ENCODE peak calls at places on chromosomes 12 and 14, in eight cellular contexts. One of them, this sample, is unnamed.

GRCh38 chr14:75542585-75543091 is 20.4 kb downstream of the BATF start:
- DNase-seq in GM12891: peak; percentile 44
- DNase-seq in stomach: peak; percentile 67
- DNase-seq in prostate gland: peak; percentile 53
- DNase-seq in breast epithelium: peak; percentile 57
- DNase-seq in endothelial cell of umbilical vein: no peak
- DNase-seq in suprapubic skin: peak; percentile 88
- DNase-seq in GM23338: peak; percentile 18
- DNase-seq in this sample: peak; percentile 64

GRCh38 chr14:45249847-45250575 is 3.0 kb downstream of the MIS18BP1 start:
- DNase-seq in prostate gland: no peak
- DNase-seq in breast epithelium: no peak
- DNase-seq in GM12891: no peak
- DNase-seq in suprapubic skin: no peak
- DNase-seq in endothelial cell of umbilical vein: peak; percentile 75
- DNase-seq in GM23338: no peak
- DNase-seq in stomach: no peak
- DNase-seq in this sample: no peak

GRCh38 chr14:33052899-33053400 is 114.3 kb downstream of the NPAS3 start:
- DNase-seq in GM12891: no peak
- DNase-seq in GM23338: no peak
- DNase-seq in stomach: no peak
- DNase-seq in prostate gland: no peak
- DNase-seq in suprapubic skin: no peak
- DNase-seq in endothelial cell of umbilical vein: no peak
- DNase-seq in breast epithelium: no peak
- DNase-seq in this sample: no peak

GRCh38 chr14:56135001-56135400 is 16.8 kb downstream of the PELI2 start:
- DNase-seq in prostate gland: no peak
- DNase-seq in endothelial cell of umbilical vein: no peak
- DNase-seq in GM23338: no peak
- DNase-seq in suprapubic skin: no peak
- DNase-seq in GM12891: no peak
- DNase-seq in breast epithelium: no peak
- DNase-seq in stomach: peak; percentile 72
- DNase-seq in this sample: no peak

GRCh38 chr14:89290813-89291212 is 126.2 kb downstream of the FOXN3 start:
- DNase-seq in GM12891: no peak
- DNase-seq in prostate gland: no peak
- DNase-seq in GM23338: no peak
- DNase-seq in breast epithelium: no peak
- DNase-seq in stomach: no peak
- DNase-seq in suprapubic skin: no peak
- DNase-seq in endothelial cell of umbilical vein: no peak
- DNase-seq in this sample: no peak

GRCh38 chr12:10048531-10048930 is 18.0 kb downstream of the CLEC9A start:
- DNase-seq in breast epithelium: no peak
- DNase-seq in prostate gland: no peak
- DNase-seq in stomach: no peak
- DNase-seq in suprapubic skin: no peak
- DNase-seq in GM12891: no peak
- DNase-seq in GM23338: no peak
- DNase-seq in endothelial cell of umbilical vein: no peak
- DNase-seq in this sample: no peak

GRCh38 chr12:46523863-46524770 is 151.5 kb upstream of the SLC38A2 start:
- DNase-seq in stomach: no peak
- DNase-seq in breast epithelium: no peak
- DNase-seq in endothelial cell of umbilical vein: peak; percentile 83
- DNase-seq in GM12891: no peak
- DNase-seq in suprapubic skin: no peak
- DNase-seq in GM23338: no peak
- DNase-seq in prostate gland: no peak
- DNase-seq in this sample: no peak

GRCh38 chr14:72546359-72547035 is 347.4 kb downstream of the DPF3 start:
- DNase-seq in endothelial cell of umbilical vein: no peak
- DNase-seq in stomach: no peak
- DNase-seq in GM23338: no peak
- DNase-seq in prostate gland: no peak
- DNase-seq in breast epithelium: no peak
- DNase-seq in GM12891: no peak
- DNase-seq in suprapubic skin: no peak
- DNase-seq in this sample: no peak

GRCh38 chr12:46372852-46373302 is 304 bp upstream of the SLC38A2 start:
- DNase-seq in breast epithelium: no peak
- DNase-seq in suprapubic skin: no peak
- DNase-seq in stomach: no peak
- DNase-seq in prostate gland: no peak
- DNase-seq in GM23338: peak; percentile 95
- DNase-seq in GM12891: no peak
- DNase-seq in endothelial cell of umbilical vein: no peak
- DNase-seq in this sample: no peak

GRCh38 chr12:81300454-81300853 is 222.6 kb downstream of the ACSS3 start:
- DNase-seq in GM23338: peak; percentile 59
- DNase-seq in stomach: no peak
- DNase-seq in suprapubic skin: no peak
- DNase-seq in breast epithelium: no peak
- DNase-seq in endothelial cell of umbilical vein: no peak
- DNase-seq in prostate gland: no peak
- DNase-seq in GM12891: no peak
- DNase-seq in this sample: no peak

GRCh38 chr12:114834621-114835020 is 150.6 kb upstream of the TBX3 start:
- DNase-seq in breast epithelium: no peak
- DNase-seq in GM12891: no peak
- DNase-seq in stomach: no peak
- DNase-seq in GM23338: no peak
- DNase-seq in suprapubic skin: no peak
- DNase-seq in prostate gland: no peak
- DNase-seq in endothelial cell of umbilical vein: no peak
- DNase-seq in this sample: no peak

GRCh38 chr14:74975059-74975810 is 19.8 kb upstream of the PGF start:
- DNase-seq in GM12891: no peak
- DNase-seq in stomach: no peak
- DNase-seq in breast epithelium: no peak
- DNase-seq in GM23338: no peak
- DNase-seq in endothelial cell of umbilical vein: no peak
- DNase-seq in suprapubic skin: no peak
- DNase-seq in prostate gland: no peak
- DNase-seq in this sample: peak; percentile 47

GRCh38 chr14:99120147-99121026 is 151.6 kb downstream of the BCL11B start:
- DNase-seq in breast epithelium: peak; percentile 15
- DNase-seq in stomach: peak; percentile 8
- DNase-seq in GM23338: no peak
- DNase-seq in GM12891: no peak
- DNase-seq in endothelial cell of umbilical vein: no peak
- DNase-seq in prostate gland: no peak
- DNase-seq in suprapubic skin: no peak
- DNase-seq in this sample: no peak

GRCh38 chr12:105587237-105587636 is 256.7 kb downstream of the C12orf75 start:
- DNase-seq in suprapubic skin: no peak
- DNase-seq in stomach: no peak
- DNase-seq in prostate gland: no peak
- DNase-seq in GM12891: no peak
- DNase-seq in GM23338: no peak
- DNase-seq in breast epithelium: no peak
- DNase-seq in endothelial cell of umbilical vein: peak; percentile 94
- DNase-seq in this sample: no peak

GRCh38 chr14:24818054-24818822 is 184.2 kb upstream of the GZMB start:
- DNase-seq in endothelial cell of umbilical vein: peak; percentile 64
- DNase-seq in stomach: no peak
- DNase-seq in prostate gland: no peak
- DNase-seq in suprapubic skin: no peak
- DNase-seq in breast epithelium: no peak
- DNase-seq in GM12891: no peak
- DNase-seq in GM23338: no peak
- DNase-seq in this sample: peak; percentile 41

GRCh38 chr12:44038411-44038810 is 202.5 kb downstream of the TMEM117 start:
- DNase-seq in GM23338: no peak
- DNase-seq in stomach: no peak
- DNase-seq in endothelial cell of umbilical vein: no peak
- DNase-seq in suprapubic skin: no peak
- DNase-seq in GM12891: no peak
- DNase-seq in prostate gland: no peak
- DNase-seq in breast epithelium: no peak
- DNase-seq in this sample: no peak

GRCh38 chr14:67461341-67461985 is 27.1 kb downstream of the TMEM229B start:
- DNase-seq in breast epithelium: peak; percentile 28
- DNase-seq in stomach: no peak
- DNase-seq in GM23338: no peak
- DNase-seq in suprapubic skin: no peak
- DNase-seq in GM12891: no peak
- DNase-seq in prostate gland: no peak
- DNase-seq in endothelial cell of umbilical vein: no peak
- DNase-seq in this sample: no peak

DNA sequence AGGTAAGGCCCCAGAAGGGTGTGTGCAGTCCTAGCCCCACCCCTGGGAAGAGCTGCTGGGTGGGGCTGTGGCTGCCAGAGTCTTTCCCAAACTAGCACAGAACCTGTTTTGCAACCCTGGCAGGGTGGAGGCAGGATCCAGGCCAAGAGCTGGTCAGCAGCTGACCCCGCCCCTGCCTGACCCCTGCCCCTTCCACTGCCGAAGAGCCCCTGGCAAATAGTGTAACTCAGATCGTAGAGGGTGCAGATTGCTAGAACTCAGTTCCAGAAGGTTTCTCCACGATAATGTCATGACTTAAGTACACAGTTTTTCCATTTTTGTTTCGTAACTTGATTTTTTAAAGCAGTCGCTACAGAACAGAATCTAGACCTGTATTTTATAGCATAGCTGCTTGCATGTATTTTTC is 26.7 kb upstream of the PNMA1 start:
- DNase-seq in GM12891: no peak
- DNase-seq in endothelial cell of umbilical vein: no peak
- DNase-seq in suprapubic skin: no peak
- DNase-seq in breast epithelium: peak; percentile 77
- DNase-seq in prostate gland: peak; percentile 92
- DNase-seq in GM23338: peak; percentile 64
- DNase-seq in stomach: peak; percentile 92
- DNase-seq in this sample: peak; percentile 92
- TF ChIP-seq POLR2AphosphoS5 in GM12891: no peak
- TF ChIP-seq POLR2AphosphoS5 in endothelial cell of umbilical vein: no peak
- TF ChIP-seq POLR2AphosphoS5 in suprapubic skin: no peak
- TF ChIP-seq POLR2AphosphoS5 in breast epithelium: no peak
- TF ChIP-seq POLR2AphosphoS5 in prostate gland: peak; percentile 89
- TF ChIP-seq POLR2AphosphoS5 in GM23338: no peak
- TF ChIP-seq POLR2AphosphoS5 in stomach: no peak
- TF ChIP-seq POLR2AphosphoS5 in this sample: peak; percentile 73

GRCh38 chr12:127515941-127516340 is 751.0 kb upstream of the TMEM132C start:
- DNase-seq in GM12891: no peak
- DNase-seq in stomach: no peak
- DNase-seq in prostate gland: no peak
- DNase-seq in suprapubic skin: no peak
- DNase-seq in endothelial cell of umbilical vein: no peak
- DNase-seq in GM23338: no peak
- DNase-seq in breast epithelium: no peak
- DNase-seq in this sample: no peak
- TF ChIP-seq POLR2AphosphoS5 in GM12891: no peak
- TF ChIP-seq POLR2AphosphoS5 in stomach: no peak
- TF ChIP-seq POLR2AphosphoS5 in prostate gland: no peak
- TF ChIP-seq POLR2AphosphoS5 in suprapubic skin: no peak
- TF ChIP-seq POLR2AphosphoS5 in endothelial cell of umbilical vein: no peak
- TF ChIP-seq POLR2AphosphoS5 in GM23338: no peak
- TF ChIP-seq POLR2AphosphoS5 in breast epithelium: no peak
- TF ChIP-seq POLR2AphosphoS5 in this sample: no peak

GRCh38 chr14:68512088-68512487 is 280.8 kb downstream of the ZFP36L1 start:
- DNase-seq in GM12891: no peak
- DNase-seq in breast epithelium: no peak
- DNase-seq in prostate gland: no peak
- DNase-seq in GM23338: no peak
- DNase-seq in endothelial cell of umbilical vein: no peak
- DNase-seq in suprapubic skin: no peak
- DNase-seq in stomach: no peak
- DNase-seq in this sample: no peak
- TF ChIP-seq POLR2AphosphoS5 in GM12891: no peak
- TF ChIP-seq POLR2AphosphoS5 in breast epithelium: no peak
- TF ChIP-seq POLR2AphosphoS5 in prostate gland: no peak
- TF ChIP-seq POLR2AphosphoS5 in GM23338: no peak
- TF ChIP-seq POLR2AphosphoS5 in endothelial cell of umbilical vein: no peak
- TF ChIP-seq POLR2AphosphoS5 in suprapubic skin: no peak
- TF ChIP-seq POLR2AphosphoS5 in stomach: no peak
- TF ChIP-seq POLR2AphosphoS5 in this sample: no peak

GRCh38 chr12:2172040-2172439 is 119.3 kb downstream of the CACNA1C start:
- DNase-seq in endothelial cell of umbilical vein: no peak
- DNase-seq in GM23338: no peak
- DNase-seq in prostate gland: no peak
- DNase-seq in GM12891: no peak
- DNase-seq in breast epithelium: no peak
- DNase-seq in suprapubic skin: no peak
- DNase-seq in stomach: no peak
- DNase-seq in this sample: no peak
- TF ChIP-seq POLR2AphosphoS5 in endothelial cell of umbilical vein: no peak
- TF ChIP-seq POLR2AphosphoS5 in GM23338: no peak
- TF ChIP-seq POLR2AphosphoS5 in prostate gland: no peak
- TF ChIP-seq POLR2AphosphoS5 in GM12891: no peak
- TF ChIP-seq POLR2AphosphoS5 in breast epithelium: no peak
- TF ChIP-seq POLR2AphosphoS5 in suprapubic skin: no peak
- TF ChIP-seq POLR2AphosphoS5 in stomach: no peak
- TF ChIP-seq POLR2AphosphoS5 in this sample: no peak

This sample was measured in transverse colon.